ENCODE peak calls at places on chromosomes 12 and 14, in four cellular contexts. G, R, V and J are unnamed samples.

GRCh38 chr12:108820700-108821406 is 36.5 kb downstream of the SSH1 start:
- DNase-seq in G (peak), R (no peak), V (peak), J (no peak)

GRCh38 chr12:15684896-15685658 is 104.1 kb downstream of the EPS8 start:
- DNase-seq in G (no peak), R (peak), V (no peak), J (no peak)

GRCh38 chr12:48542300-48542928 is 17.0 kb downstream of the OR8S1 start:
- DNase-seq in G (peak), R (peak), V (no peak), J (no peak)

GRCh38 chr12:48567731-48568130 is 2.1 kb downstream of the LALBA start:
- DNase-seq in G (no peak), R (no peak), V (no peak), J (no peak)

GRCh38 chr12:54251667-54252284 is 28.1 kb downstream of the CBX5 start:
- DNase-seq in G (no peak), R (peak), V (no peak), J (no peak)

GRCh38 chr12:108663324-108664015 is 29.8 kb upstream of the SELPLG start:
- DNase-seq in G (no peak), R (no peak), V (no peak), J (no peak)

GRCh38 chr14:29759521-29760340 is 167.9 kb downstream of the PRKD1 start:
- DNase-seq in G (no peak), R (no peak), V (no peak), J (no peak)

GRCh38 chr12:127642208-127642607 is 624.8 kb upstream of the TMEM132C start:
- DNase-seq in G (no peak), R (no peak), V (no peak), J (no peak)

GRCh38 chr12:120536064-120536791 is 2.1 kb downstream of the RNF10 start:
- DNase-seq in G (peak), R (no peak), V (no peak), J (no peak)

GRCh38 chr14:29262979-29263378 is 496.4 kb downstream of the FOXG1 start:
- DNase-seq in G (no peak), R (no peak), V (no peak), J (no peak)

DNA sequence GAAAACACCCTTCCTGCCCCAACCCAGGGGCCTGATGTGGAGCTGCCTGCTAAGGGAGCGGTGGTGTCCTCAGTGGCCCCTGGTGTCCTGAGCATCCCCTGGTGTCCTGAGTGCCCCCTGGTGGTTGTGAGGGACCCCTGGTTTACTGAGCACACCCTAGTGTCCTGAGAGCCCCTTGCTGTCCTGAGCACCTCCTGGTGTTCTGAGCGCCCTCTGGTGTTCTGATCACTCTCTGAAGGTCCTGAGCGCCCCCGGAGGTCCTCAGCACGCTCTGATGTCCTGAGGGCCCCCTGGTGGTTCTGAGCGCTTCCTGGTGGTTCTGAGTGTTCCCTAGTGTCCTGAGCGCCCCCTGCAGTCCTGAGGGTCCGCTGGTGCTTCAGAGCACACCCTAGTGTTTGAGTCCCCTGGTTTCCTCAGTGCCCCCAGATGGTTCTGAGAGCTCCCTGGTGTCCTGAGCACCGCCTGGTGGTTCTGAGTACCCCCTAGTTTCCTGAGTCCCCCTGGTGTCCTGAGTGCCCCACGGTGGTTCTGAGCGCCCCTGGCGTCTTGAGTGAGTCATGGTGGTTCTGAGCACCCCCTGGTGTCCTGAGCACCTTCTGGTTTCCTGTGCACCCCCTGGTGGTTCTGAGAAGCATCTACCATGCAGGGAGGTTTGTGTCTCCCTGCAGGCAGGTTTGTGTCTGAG is 1004.2 kb downstream of the TMEM121 start:
- DNase-seq in G (no peak), R (no peak), V (no peak), J (peak)
- TF ChIP-seq CTCF in G (no peak), R (no peak), V (no peak), J (peak)

DNA sequence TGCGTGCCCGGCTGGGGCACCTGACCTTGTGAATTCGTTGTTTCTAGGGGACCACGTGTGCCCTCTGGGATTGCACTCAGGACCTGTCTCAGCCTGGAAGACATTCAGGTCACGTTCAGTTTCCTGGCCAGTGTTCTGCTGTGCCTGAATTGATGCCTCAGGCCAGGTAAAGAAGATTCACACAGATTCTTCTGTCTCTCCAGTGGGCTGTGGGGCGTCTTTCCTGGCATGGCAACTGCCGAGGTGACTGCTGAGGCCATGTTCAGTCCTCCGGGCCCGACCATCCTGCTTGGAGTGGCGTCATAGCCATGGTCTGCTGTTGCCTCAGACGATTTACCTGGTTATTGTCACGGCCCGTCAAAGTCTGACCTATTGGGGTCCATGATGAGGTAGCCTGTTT is 13.5 kb downstream of the ZNF605 start:
- DNase-seq in G (no peak), R (no peak), V (peak), J (no peak)
- TF ChIP-seq CTCF in G (no peak), R (no peak), V (no peak), J (no peak)

GRCh38 chr12:46981627-46982026 is 97.8 kb upstream of the PCED1B start:
- DNase-seq in G (no peak), R (no peak), V (no peak), J (no peak)

GRCh38 chr12:46982629-46983392 is 96.6 kb upstream of the PCED1B start:
- DNase-seq in G (no peak), R (no peak), V (no peak), J (no peak)

GRCh38 chr12:46985816-46986215 is 93.6 kb upstream of the PCED1B start:
- DNase-seq in G (no peak), R (no peak), V (no peak), J (no peak)

GRCh38 chr12:46983393-46983793 is 96.0 kb upstream of the PCED1B start:
- DNase-seq in G (no peak), R (no peak), V (no peak), J (no peak)

DNA sequence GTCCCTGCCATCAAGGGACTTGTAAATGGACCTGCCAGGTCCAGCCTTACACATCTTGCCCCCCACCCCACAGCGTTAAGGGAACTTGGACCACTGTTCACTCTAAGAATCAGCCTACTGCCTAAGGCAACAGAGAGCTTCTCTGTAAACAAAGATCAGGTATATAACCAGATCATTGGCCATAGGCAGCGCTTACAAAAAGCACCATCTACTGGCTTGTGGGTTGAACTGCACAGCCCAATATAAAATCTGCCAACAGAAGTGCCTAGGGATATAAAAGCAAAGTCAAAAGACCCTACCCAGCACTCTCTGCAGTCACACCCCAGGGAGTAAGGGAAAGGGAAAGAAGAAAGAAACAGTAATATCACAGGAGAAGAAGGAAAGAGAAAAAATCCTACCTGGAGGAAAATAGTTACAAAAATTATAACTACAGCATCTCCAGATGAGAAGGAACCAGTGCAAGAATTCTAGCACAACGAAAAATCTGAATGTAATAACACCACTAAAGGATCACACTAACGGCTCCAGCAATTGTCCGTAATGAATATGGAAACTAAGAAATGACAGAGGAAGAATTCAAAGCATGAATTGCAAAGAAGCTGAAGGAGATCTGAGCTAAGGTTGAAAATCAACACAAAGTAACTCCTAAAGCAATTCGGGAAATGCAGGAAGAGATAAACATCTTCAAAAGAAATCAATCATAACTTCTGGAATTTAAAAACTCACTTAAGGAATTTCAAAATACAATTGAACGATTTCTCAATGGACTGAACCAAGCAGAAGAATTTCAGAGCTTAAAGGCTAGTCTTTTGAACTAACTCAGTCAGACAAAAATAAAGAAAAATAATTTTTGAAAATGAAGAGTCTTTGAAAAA is 95.2 kb upstream of the PCED1B start:
- DNase-seq in G (no peak), R (peak), V (no peak), J (no peak)
- TF ChIP-seq CTCF in G (peak), R (peak), V (peak), J (peak)

DNA sequence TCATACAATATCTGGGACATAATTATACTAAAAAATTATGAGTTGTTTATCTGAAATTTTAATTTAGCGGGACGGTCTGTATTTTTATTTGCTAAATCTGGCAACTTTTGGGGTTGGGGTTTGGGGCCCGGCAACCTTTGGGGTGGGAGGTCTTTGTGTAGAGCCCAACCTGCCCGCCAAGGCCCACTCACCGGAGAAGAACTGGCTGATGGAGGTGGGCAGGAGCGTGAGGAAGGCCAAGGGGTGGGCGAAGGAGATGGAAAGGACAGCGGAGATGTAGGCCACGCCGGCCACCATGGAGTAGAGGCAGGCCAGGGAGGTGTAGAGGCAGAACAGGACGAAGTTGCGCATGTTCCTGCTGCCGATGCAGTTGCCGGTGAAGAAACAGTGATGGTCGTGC is 2.6 kb downstream of the ZDHHC22 start:
- DNase-seq in G (no peak), R (no peak), V (peak), J (no peak)
- TF ChIP-seq CTCF in G (no peak), R (no peak), V (no peak), J (no peak)